ENCODE peak calls at places on chromosomes 6 and 20, in ten cellular contexts. C is stomach; N is psoas muscle; I is colonic mucosa; O is GM13977; J is CD8-positive, alpha-beta T cell; F is SK-N-SH; W is type B pancreatic cell; X is RWPE2; A is GM20000. S is an unnamed sample.

GRCh38 chr20:51095755-51096509 is 73.0 kb upstream of the KCNG1 start:
- DNase-seq in N (no peak), J (no peak), A (no peak), X (no peak), I (no peak), O (no peak), C (no peak), W (no peak), F (no peak), S (no peak)

GRCh38 chr20:36441027-36441414 is 100.3 kb upstream of the MYL9 start:
- DNase-seq in J (no peak), W (no peak), I (no peak), C (no peak), O (no peak), A (no peak), X (no peak), F (no peak), N (no peak), S (no peak)

GRCh38 chr20:33728463-33728862 is 3.3 kb upstream of the ZNF341 start:
- DNase-seq in F (no peak), J (no peak), A (no peak), I (no peak), O (no peak), C (no peak), X (no peak), W (no peak), N (no peak), S (no peak)

GRCh38 chr20:38337561-38338140 is 8.6 kb upstream of the LBP start:
- DNase-seq in F (peak; percentile 30), N (no peak), A (no peak), C (no peak), W (no peak), I (peak; percentile 38), O (no peak), J (no peak), X (no peak), S (no peak)

GRCh38 chr6:11054722-11055121 is 10.6 kb upstream of the ELOVL2 start:
- DNase-seq in I (no peak), O (no peak), J (no peak), W (no peak), A (no peak), C (no peak), X (no peak), F (no peak), N (no peak), S (no peak)

GRCh38 chr6:18388252-18388651 is 1.1 kb downstream of the RNF144B start:
- DNase-seq in O (no peak), W (no peak), C (no peak), N (no peak), I (no peak), F (no peak), X (no peak), J (no peak), A (no peak), S (no peak)

GRCh38 chr20:38275815-38276550 is 15.4 kb upstream of the KIAA1755 start:
- DNase-seq in C (no peak), A (no peak), O (no peak), W (no peak), X (peak; percentile 80), F (no peak), N (no peak), I (no peak), J (no peak), S (no peak)

GRCh38 chr6:108321253-108321740 is 26.4 kb downstream of the AFG1L start:
- DNase-seq in C (no peak), O (no peak), N (no peak), A (no peak), J (no peak), I (no peak), X (no peak), W (no peak), F (no peak), S (no peak)

GRCh38 chr20:2631228-2631627 is 21.2 kb upstream of the NOP56 start:
- DNase-seq in X (no peak), A (no peak), I (no peak), C (no peak), F (no peak), N (no peak), O (no peak), W (no peak), J (no peak), S (no peak)
- TF ChIP-seq CTCF in X (no peak), A (no peak), I (no peak), C (no peak), F (no peak), N (no peak), O (no peak), W (no peak), J (no peak), S (peak; percentile 19)

DNA sequence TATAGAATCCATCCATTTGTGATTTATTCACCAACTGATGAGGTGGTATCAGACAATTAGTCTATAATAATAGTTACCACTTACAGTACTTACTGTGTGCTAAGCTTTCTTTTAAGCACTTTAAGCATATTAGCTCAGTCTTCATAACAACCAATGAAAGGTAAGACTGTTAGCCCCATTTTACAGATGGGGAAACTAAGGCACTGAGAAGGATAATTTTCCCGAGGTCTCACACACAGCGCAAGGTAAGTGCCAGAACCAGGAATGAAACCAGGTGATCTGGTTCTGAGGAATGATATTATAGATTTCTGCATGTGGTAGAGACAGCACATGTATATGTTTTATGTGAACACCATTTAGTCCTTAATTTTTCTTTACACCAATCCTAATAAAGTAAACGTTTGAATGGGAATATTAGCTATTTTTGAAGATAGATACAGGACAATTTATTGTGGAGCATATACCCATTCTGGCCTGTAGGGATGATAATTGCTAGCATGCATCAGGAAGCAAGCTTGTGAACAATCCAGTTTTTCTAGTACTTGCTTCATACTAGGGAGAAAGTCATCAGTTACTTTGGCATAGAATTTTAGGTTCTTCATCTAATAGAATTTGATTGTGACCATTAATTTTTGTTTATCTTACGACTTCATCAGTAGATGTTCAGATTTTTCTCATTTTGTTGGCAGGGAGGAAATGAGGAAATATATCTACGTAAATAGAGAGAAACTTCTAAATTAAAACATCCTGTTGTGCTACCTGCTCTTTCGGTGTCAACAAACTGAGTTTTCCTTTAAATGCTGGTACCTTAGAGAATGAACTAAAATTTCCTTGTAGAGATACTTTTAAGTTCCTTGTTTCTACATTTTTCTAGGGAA is 3.0 kb downstream of the YWHAB start:
- DNase-seq in X (no peak), F (peak; percentile 25), O (no peak), I (no peak), W (no peak), N (no peak), C (no peak), A (no peak), J (no peak), S (no peak)
- TF ChIP-seq CTCF in X (peak; percentile 51), F (peak; percentile 44), O (no peak), I (peak; percentile 14), W (peak; percentile 70), N (peak; percentile 11), C (no peak), A (no peak), J (peak; percentile 43), S (peak; percentile 39)

GRCh38 chr20:23087587-23088275 is 1.6 kb upstream of the CD93 start:
- DNase-seq in C (no peak), N (no peak), A (no peak), X (no peak), W (no peak), F (no peak), J (no peak), I (no peak), O (no peak), S (peak; percentile 65)

GRCh38 chr20:23088891-23089290 is 2.8 kb upstream of the CD93 start:
- DNase-seq in F (no peak), W (no peak), N (no peak), O (no peak), C (no peak), X (no peak), I (no peak), A (no peak), J (no peak), S (peak; percentile 81)

GRCh38 chr20:23091741-23092408 is 5.8 kb upstream of the CD93 start:
- DNase-seq in N (no peak), C (no peak), I (no peak), F (no peak), W (no peak), A (no peak), O (no peak), X (no peak), J (no peak), S (no peak)

GRCh38 chr20:23092409-23092756 is 6.3 kb upstream of the CD93 start:
- DNase-seq in J (no peak), C (no peak), F (no peak), A (no peak), X (no peak), W (no peak), O (no peak), N (no peak), I (no peak), S (no peak)

DNA sequence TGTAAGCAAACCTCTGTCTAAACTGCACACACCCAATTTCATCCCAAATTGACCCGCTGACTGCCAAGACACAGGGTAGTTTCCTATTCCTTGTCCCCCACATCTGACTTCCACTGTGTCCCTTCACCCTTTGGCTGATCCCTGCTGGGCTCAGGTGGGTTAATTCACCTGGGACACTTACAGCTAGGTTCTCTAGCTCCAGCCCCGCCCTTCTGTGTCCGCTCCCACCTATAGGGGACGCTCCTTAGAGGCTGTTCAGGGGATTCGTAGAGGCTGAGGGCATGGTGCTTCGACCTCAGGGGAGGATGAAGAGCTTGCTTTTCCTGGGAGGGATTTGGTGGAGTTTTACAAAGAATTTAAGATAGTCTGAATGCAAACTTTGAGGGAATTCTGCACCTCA is 4.0 kb upstream of the CD93 start:
- DNase-seq in J (no peak), X (no peak), W (no peak), O (no peak), N (no peak), C (no peak), I (no peak), A (no peak), F (no peak), S (peak; percentile 51)
- TF ChIP-seq CTCF in J (no peak), X (no peak), W (no peak), O (no peak), N (no peak), C (no peak), I (no peak), A (no peak), F (peak; percentile 6), S (no peak)

GRCh38 chr20:61478611-61479305 is 226.7 kb downstream of the CDH4 start:
- DNase-seq in C (no peak), A (no peak), W (no peak), I (no peak), O (no peak), J (no peak), F (no peak), N (no peak), X (peak; percentile 69), S (no peak)

GRCh38 chr20:61482425-61482887 is 230.4 kb downstream of the CDH4 start:
- DNase-seq in J (no peak), X (peak; percentile 79), A (no peak), N (no peak), I (no peak), W (no peak), C (no peak), F (no peak), O (no peak), S (no peak)

GRCh38 chr20:61478094-61478493 is 226.0 kb downstream of the CDH4 start:
- DNase-seq in N (no peak), I (no peak), A (no peak), X (peak; percentile 78), W (no peak), O (no peak), J (no peak), C (no peak), F (no peak), S (no peak)

GRCh38 chr20:61482901-61483300 is 230.8 kb downstream of the CDH4 start:
- DNase-seq in J (no peak), W (no peak), F (no peak), X (no peak), N (no peak), O (no peak), C (no peak), I (no peak), A (no peak), S (no peak)

DNA sequence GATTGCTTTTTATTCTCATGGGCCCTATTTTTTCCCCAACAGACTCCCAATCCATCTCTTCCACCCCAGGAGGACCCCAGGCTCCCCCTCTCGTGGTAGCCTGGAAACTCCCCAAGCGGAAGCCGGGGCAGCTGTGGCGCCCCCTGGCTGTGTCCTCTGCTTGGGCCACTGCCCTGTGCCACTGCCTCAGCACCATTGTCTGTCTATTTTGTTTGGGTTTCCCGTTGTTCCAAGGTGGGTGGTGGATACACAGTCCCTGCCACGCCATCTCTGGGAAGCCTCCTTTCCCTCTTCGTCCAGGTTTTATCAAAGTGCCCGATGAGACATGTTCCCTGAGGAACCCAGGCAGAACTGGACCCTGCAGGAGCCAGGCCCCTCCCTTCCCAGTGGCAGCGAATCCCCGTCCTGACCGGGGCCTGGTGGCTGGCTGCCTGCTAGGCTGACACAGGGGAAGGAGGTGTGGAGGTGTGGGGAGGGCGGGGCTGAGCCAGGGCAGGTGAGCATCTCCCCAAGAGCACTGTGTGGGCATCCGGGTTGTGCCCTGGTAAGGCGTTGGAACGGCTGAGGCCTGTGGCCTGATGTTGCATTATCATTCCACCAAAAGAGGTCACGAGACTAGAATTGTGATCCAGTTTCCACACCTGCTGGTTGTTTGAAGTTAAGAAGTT is 228.2 kb downstream of the CDH4 start:
- DNase-seq in F (no peak), O (no peak), X (peak; percentile 81), A (no peak), I (no peak), W (no peak), J (no peak), C (no peak), N (no peak), S (no peak)
- TF ChIP-seq CTCF in F (no peak), O (no peak), X (peak; percentile 35), A (no peak), I (no peak), W (no peak), J (no peak), C (no peak), N (no peak), S (no peak)